ENCODE peak calls at places on chromosomes 3 and 15, in six cellular contexts. One of them, this sample, is unnamed.

GRCh38 chr3:187125319-187126031 is 13.8 kb downstream of the RPL39L start:
- DNase-seq in NB4: no peak
- DNase-seq in NAMALWA: peak
- DNase-seq in stimulated activated CD4-positive, alpha-beta T cell treated with anti-CD3 and anti-CD28 coated beads, Interleukin-12 subunit alpha, Interleukin-12 subunit beta, amount 100 ng/mL, for 24 hours: no peak
- DNase-seq in aorta: no peak
- DNase-seq in progenitor cell of endocrine pancreas: no peak
- DNase-seq in this sample: no peak

GRCh38 chr3:68972358-68972979 is 40.1 kb upstream of the TAFA4 start:
- DNase-seq in NB4: peak
- DNase-seq in NAMALWA: peak
- DNase-seq in stimulated activated CD4-positive, alpha-beta T cell treated with anti-CD3 and anti-CD28 coated beads, Interleukin-12 subunit alpha, Interleukin-12 subunit beta, amount 100 ng/mL, for 24 hours: peak
- DNase-seq in aorta: peak
- DNase-seq in progenitor cell of endocrine pancreas: peak
- DNase-seq in this sample: peak

GRCh38 chr3:61637088-61638051 is 76.0 kb downstream of the PTPRG start:
- DNase-seq in NB4: no peak
- DNase-seq in NAMALWA: peak
- DNase-seq in stimulated activated CD4-positive, alpha-beta T cell treated with anti-CD3 and anti-CD28 coated beads, Interleukin-12 subunit alpha, Interleukin-12 subunit beta, amount 100 ng/mL, for 24 hours: no peak
- DNase-seq in aorta: no peak
- DNase-seq in progenitor cell of endocrine pancreas: no peak
- DNase-seq in this sample: no peak

GRCh38 chr15:66405605-66406004 is 18.9 kb downstream of the MAP2K1 start:
- DNase-seq in NB4: no peak
- DNase-seq in NAMALWA: no peak
- DNase-seq in stimulated activated CD4-positive, alpha-beta T cell treated with anti-CD3 and anti-CD28 coated beads, Interleukin-12 subunit alpha, Interleukin-12 subunit beta, amount 100 ng/mL, for 24 hours: no peak
- DNase-seq in aorta: no peak
- DNase-seq in progenitor cell of endocrine pancreas: no peak
- DNase-seq in this sample: no peak

GRCh38 chr15:99324700-99325099 is 73.4 kb downstream of the LRRC28 start:
- DNase-seq in NB4: no peak
- DNase-seq in NAMALWA: no peak
- DNase-seq in stimulated activated CD4-positive, alpha-beta T cell treated with anti-CD3 and anti-CD28 coated beads, Interleukin-12 subunit alpha, Interleukin-12 subunit beta, amount 100 ng/mL, for 24 hours: no peak
- DNase-seq in aorta: no peak
- DNase-seq in progenitor cell of endocrine pancreas: no peak
- DNase-seq in this sample: no peak

GRCh38 chr3:172546628-172547214 is 23.5 kb upstream of the TNFSF10 start:
- DNase-seq in NB4: no peak
- DNase-seq in NAMALWA: no peak
- DNase-seq in stimulated activated CD4-positive, alpha-beta T cell treated with anti-CD3 and anti-CD28 coated beads, Interleukin-12 subunit alpha, Interleukin-12 subunit beta, amount 100 ng/mL, for 24 hours: no peak
- DNase-seq in aorta: no peak
- DNase-seq in progenitor cell of endocrine pancreas: no peak
- DNase-seq in this sample: no peak

GRCh38 chr3:194407423-194407822 is 8.4 kb upstream of the GP5 start:
- DNase-seq in NB4: no peak
- DNase-seq in NAMALWA: no peak
- DNase-seq in stimulated activated CD4-positive, alpha-beta T cell treated with anti-CD3 and anti-CD28 coated beads, Interleukin-12 subunit alpha, Interleukin-12 subunit beta, amount 100 ng/mL, for 24 hours: no peak
- DNase-seq in aorta: no peak
- DNase-seq in progenitor cell of endocrine pancreas: no peak
- DNase-seq in this sample: no peak

GRCh38 chr15:55564347-55565145 is 23.6 kb downstream of the PYGO1 start:
- DNase-seq in NB4: no peak
- DNase-seq in NAMALWA: peak
- DNase-seq in stimulated activated CD4-positive, alpha-beta T cell treated with anti-CD3 and anti-CD28 coated beads, Interleukin-12 subunit alpha, Interleukin-12 subunit beta, amount 100 ng/mL, for 24 hours: no peak
- DNase-seq in aorta: no peak
- DNase-seq in progenitor cell of endocrine pancreas: no peak
- DNase-seq in this sample: no peak

GRCh38 chr3:65026151-65026550 is 338.4 kb upstream of the ADAMTS9 start:
- DNase-seq in NB4: no peak
- DNase-seq in NAMALWA: no peak
- DNase-seq in stimulated activated CD4-positive, alpha-beta T cell treated with anti-CD3 and anti-CD28 coated beads, Interleukin-12 subunit alpha, Interleukin-12 subunit beta, amount 100 ng/mL, for 24 hours: no peak
- DNase-seq in aorta: no peak
- DNase-seq in progenitor cell of endocrine pancreas: no peak
- DNase-seq in this sample: no peak

GRCh38 chr3:7630925-7631324 is 770.0 kb downstream of the GRM7 start:
- DNase-seq in NB4: no peak
- DNase-seq in NAMALWA: no peak
- DNase-seq in stimulated activated CD4-positive, alpha-beta T cell treated with anti-CD3 and anti-CD28 coated beads, Interleukin-12 subunit alpha, Interleukin-12 subunit beta, amount 100 ng/mL, for 24 hours: no peak
- DNase-seq in aorta: peak
- DNase-seq in progenitor cell of endocrine pancreas: no peak
- DNase-seq in this sample: no peak

GRCh38 chr15:52040167-52040900 is 21.3 kb downstream of the MAPK6 start:
- DNase-seq in NB4: peak
- DNase-seq in NAMALWA: no peak
- DNase-seq in stimulated activated CD4-positive, alpha-beta T cell treated with anti-CD3 and anti-CD28 coated beads, Interleukin-12 subunit alpha, Interleukin-12 subunit beta, amount 100 ng/mL, for 24 hours: no peak
- DNase-seq in aorta: no peak
- DNase-seq in progenitor cell of endocrine pancreas: no peak
- DNase-seq in this sample: peak

GRCh38 chr15:33801954-33802353 is 166.3 kb upstream of the CHRM5 start:
- DNase-seq in NB4: no peak
- DNase-seq in NAMALWA: no peak
- DNase-seq in stimulated activated CD4-positive, alpha-beta T cell treated with anti-CD3 and anti-CD28 coated beads, Interleukin-12 subunit alpha, Interleukin-12 subunit beta, amount 100 ng/mL, for 24 hours: no peak
- DNase-seq in aorta: no peak
- DNase-seq in progenitor cell of endocrine pancreas: no peak
- DNase-seq in this sample: no peak

GRCh38 chr3:62024882-62025281 is 348.5 kb downstream of the FEZF2 start:
- DNase-seq in NB4: no peak
- DNase-seq in NAMALWA: no peak
- DNase-seq in stimulated activated CD4-positive, alpha-beta T cell treated with anti-CD3 and anti-CD28 coated beads, Interleukin-12 subunit alpha, Interleukin-12 subunit beta, amount 100 ng/mL, for 24 hours: no peak
- DNase-seq in aorta: no peak
- DNase-seq in progenitor cell of endocrine pancreas: no peak
- DNase-seq in this sample: no peak

GRCh38 chr3:38627956-38628355 is 21.5 kb downstream of the SCN5A start:
- DNase-seq in NB4: peak
- DNase-seq in NAMALWA: peak
- DNase-seq in stimulated activated CD4-positive, alpha-beta T cell treated with anti-CD3 and anti-CD28 coated beads, Interleukin-12 subunit alpha, Interleukin-12 subunit beta, amount 100 ng/mL, for 24 hours: no peak
- DNase-seq in aorta: no peak
- DNase-seq in progenitor cell of endocrine pancreas: no peak
- DNase-seq in this sample: no peak

GRCh38 chr3:183698760-183699159 is 1.2 kb downstream of the YEATS2 start:
- DNase-seq in NB4: peak
- DNase-seq in NAMALWA: peak
- DNase-seq in stimulated activated CD4-positive, alpha-beta T cell treated with anti-CD3 and anti-CD28 coated beads, Interleukin-12 subunit alpha, Interleukin-12 subunit beta, amount 100 ng/mL, for 24 hours: no peak
- DNase-seq in aorta: no peak
- DNase-seq in progenitor cell of endocrine pancreas: no peak
- DNase-seq in this sample: peak

GRCh38 chr3:51538115-51538458 is 432 bp upstream of the RAD54L2 start:
- DNase-seq in NB4: peak
- DNase-seq in NAMALWA: peak
- DNase-seq in stimulated activated CD4-positive, alpha-beta T cell treated with anti-CD3 and anti-CD28 coated beads, Interleukin-12 subunit alpha, Interleukin-12 subunit beta, amount 100 ng/mL, for 24 hours: no peak
- DNase-seq in aorta: no peak
- DNase-seq in progenitor cell of endocrine pancreas: no peak
- DNase-seq in this sample: no peak

GRCh38 chr15:64781299-64781698 is 5.9 kb upstream of the RBPMS2 start:
- DNase-seq in NB4: no peak
- DNase-seq in NAMALWA: no peak
- DNase-seq in stimulated activated CD4-positive, alpha-beta T cell treated with anti-CD3 and anti-CD28 coated beads, Interleukin-12 subunit alpha, Interleukin-12 subunit beta, amount 100 ng/mL, for 24 hours: no peak
- DNase-seq in aorta: no peak
- DNase-seq in progenitor cell of endocrine pancreas: no peak
- DNase-seq in this sample: no peak

GRCh38 chr15:55008397-55008796 is 188.3 kb downstream of the RSL24D1 start:
- DNase-seq in NB4: no peak
- DNase-seq in NAMALWA: no peak
- DNase-seq in stimulated activated CD4-positive, alpha-beta T cell treated with anti-CD3 and anti-CD28 coated beads, Interleukin-12 subunit alpha, Interleukin-12 subunit beta, amount 100 ng/mL, for 24 hours: no peak
- DNase-seq in aorta: no peak
- DNase-seq in progenitor cell of endocrine pancreas: no peak
- DNase-seq in this sample: no peak

GRCh38 chr3:54891540-54891897 is 36.3 kb downstream of the LRTM1 start:
- DNase-seq in NB4: peak
- DNase-seq in NAMALWA: no peak
- DNase-seq in stimulated activated CD4-positive, alpha-beta T cell treated with anti-CD3 and anti-CD28 coated beads, Interleukin-12 subunit alpha, Interleukin-12 subunit beta, amount 100 ng/mL, for 24 hours: no peak
- DNase-seq in aorta: peak
- DNase-seq in progenitor cell of endocrine pancreas: no peak
- DNase-seq in this sample: no peak

GRCh38 chr3:20182206-20182605 is 3.8 kb downstream of the SGO1 start:
- DNase-seq in NB4: no peak
- DNase-seq in NAMALWA: no peak
- DNase-seq in stimulated activated CD4-positive, alpha-beta T cell treated with anti-CD3 and anti-CD28 coated beads, Interleukin-12 subunit alpha, Interleukin-12 subunit beta, amount 100 ng/mL, for 24 hours: no peak
- DNase-seq in aorta: no peak
- DNase-seq in progenitor cell of endocrine pancreas: no peak
- DNase-seq in this sample: no peak